ENCODE peak calls at places on chromosomes 1 and 21, in six cellular contexts. M is IMR-90, I is neuronal stem cell, D is mesenchymal stem cell, X is H1, Z is trophoblast cell. U is an unnamed sample.

GRCh38 chr1:211328084-211328694 is 1.6 kb downstream of the TRAF5 start:
- DNase-seq in X (no peak), M (no peak), I (no peak), D (no peak), Z (no peak), U (no peak)

GRCh38 chr1:1399187-1399869 is at the start of gene CCNL2:
- DNase-seq in D (peak), Z (peak), M (peak), X (peak), I (peak), U (peak)

GRCh38 chr1:23554481-23555224 is 4.6 kb downstream of the ID3 start:
- DNase-seq in D (peak), Z (peak), I (peak), M (peak), X (no peak), U (peak)

GRCh38 chr1:230308821-230309220 is 117.3 kb downstream of the PGBD5 start:
- DNase-seq in Z (no peak), X (no peak), M (no peak), D (no peak), I (no peak), U (no peak)

GRCh38 chr21:41207401-41208388 is 39.7 kb downstream of the BACE2 start:
- DNase-seq in Z (no peak), I (no peak), X (no peak), M (peak), D (no peak), U (no peak)

GRCh38 chr21:45592208-45592619 is 50.0 kb upstream of the SLC19A1 start:
- DNase-seq in D (no peak), I (no peak), M (no peak), Z (peak), X (no peak), U (no peak)

GRCh38 chr1:224785622-224786021 is 143.9 kb upstream of the DNAH14 start:
- DNase-seq in M (no peak), I (no peak), X (no peak), Z (no peak), D (no peak), U (no peak)

GRCh38 chr1:69305621-69306020 is 262.1 kb upstream of the LRRC7 start:
- DNase-seq in I (no peak), D (no peak), Z (peak), X (no peak), M (no peak), U (peak)

GRCh38 chr1:213070399-213070798 is 19.4 kb downstream of the RPS6KC1 start:
- DNase-seq in Z (no peak), X (no peak), D (peak), M (peak), I (no peak), U (no peak)

GRCh38 chr1:54542120-54542961 is 5.7 kb upstream of the ACOT11 start:
- DNase-seq in M (peak), I (peak), Z (peak), D (peak), X (peak), U (peak)

GRCh38 chr1:98053471-98054366 is 132.9 kb upstream of the DPYD start:
- DNase-seq in M (peak), I (peak), X (peak), D (peak), Z (peak), U (peak)

GRCh38 chr1:112509005-112509659 is 367 bp downstream of the WNT2B start:
- DNase-seq in Z (peak), X (no peak), I (no peak), D (peak), M (no peak), U (peak)

GRCh38 chr1:150164224-150164623 is 14.5 kb downstream of the PLEKHO1 start:
- DNase-seq in X (no peak), Z (no peak), M (no peak), D (no peak), I (no peak), U (no peak)

GRCh38 chr21:36027352-36027751 is 33.0 kb downstream of the SETD4 start:
- DNase-seq in I (no peak), D (peak), X (no peak), Z (no peak), M (peak), U (no peak)

GRCh38 chr1:70945676-70946075 is 101.9 kb downstream of the PTGER3 start:
- DNase-seq in I (no peak), M (no peak), D (no peak), X (no peak), Z (peak), U (no peak)

GRCh38 chr1:25246600-25247023 is 642 bp downstream of the RSRP1 start:
- DNase-seq in D (peak), I (no peak), M (no peak), Z (no peak), X (no peak), U (peak)

GRCh38 chr1:230222678-230223077 is 155.6 kb downstream of the GALNT2 start:
- DNase-seq in Z (no peak), D (no peak), I (no peak), X (no peak), M (no peak), U (no peak)

GRCh38 chr1:210912752-210913151 is 221.2 kb downstream of the KCNH1 start:
- DNase-seq in D (no peak), X (no peak), M (no peak), Z (no peak), I (no peak), U (no peak)

GRCh38 chr1:34781071-34781843 is at the start of gene GJB3:
- DNase-seq in I (no peak), Z (peak), X (no peak), M (no peak), D (no peak), U (peak)

GRCh38 chr1:6016191-6016865 is 24.1 kb upstream of the NPHP4 start:
- DNase-seq in Z (no peak), D (no peak), X (no peak), I (no peak), M (peak), U (no peak)

GRCh38 chr1:184755226-184756065 is 788 bp upstream of the EDEM3 start:
- DNase-seq in D (no peak), M (no peak), X (no peak), Z (peak), I (no peak), U (no peak)

GRCh38 chr1:28718601-28719331 is 18.0 kb upstream of the YTHDF2 start:
- DNase-seq in M (peak), I (no peak), Z (no peak), X (no peak), D (peak), U (peak)

GRCh38 chr1:3998086-3998485 is 98.0 kb upstream of the C1orf174 start:
- DNase-seq in X (no peak), I (no peak), D (no peak), M (no peak), Z (peak), U (peak)

DNA sequence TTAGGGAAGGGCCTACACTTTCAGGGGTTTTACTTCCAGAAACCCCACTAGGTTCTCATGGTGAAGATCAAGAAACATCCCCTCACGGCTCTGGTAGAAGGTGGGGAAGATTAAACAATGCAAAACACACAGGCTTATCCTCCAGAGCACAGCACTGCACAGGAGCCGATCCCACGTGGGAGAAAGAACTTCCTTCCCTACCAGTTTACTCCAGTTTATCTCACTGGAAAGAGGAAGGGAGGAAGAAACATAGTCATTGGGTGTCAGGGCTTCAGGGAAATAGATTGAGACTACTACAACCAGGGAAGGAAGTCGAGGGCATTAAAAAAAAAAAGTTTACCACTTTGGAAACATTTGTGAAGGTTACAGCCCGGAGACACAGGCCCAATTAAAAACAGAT is 164.4 kb downstream of the NTPCR start:
- DNase-seq in D (no peak), Z (peak), M (no peak), X (no peak), I (no peak), U (peak)
- H2BK5ac ChIP-seq in D (peak), Z (peak), M (no peak), X (peak), I (no peak), U (peak)

GRCh38 chr1:168408531-168409242 is 128.0 kb downstream of the TBX19 start:
- DNase-seq in X (no peak), Z (peak), M (peak), D (peak), I (no peak), U (peak)

GRCh38 chr1:168405931-168406330 is 125.3 kb downstream of the TBX19 start:
- DNase-seq in I (no peak), M (no peak), Z (no peak), X (no peak), D (no peak), U (no peak)

GRCh38 chr1:168410464-168410863 is 129.8 kb downstream of the TBX19 start:
- DNase-seq in Z (no peak), I (no peak), M (no peak), X (no peak), D (no peak), U (no peak)

DNA sequence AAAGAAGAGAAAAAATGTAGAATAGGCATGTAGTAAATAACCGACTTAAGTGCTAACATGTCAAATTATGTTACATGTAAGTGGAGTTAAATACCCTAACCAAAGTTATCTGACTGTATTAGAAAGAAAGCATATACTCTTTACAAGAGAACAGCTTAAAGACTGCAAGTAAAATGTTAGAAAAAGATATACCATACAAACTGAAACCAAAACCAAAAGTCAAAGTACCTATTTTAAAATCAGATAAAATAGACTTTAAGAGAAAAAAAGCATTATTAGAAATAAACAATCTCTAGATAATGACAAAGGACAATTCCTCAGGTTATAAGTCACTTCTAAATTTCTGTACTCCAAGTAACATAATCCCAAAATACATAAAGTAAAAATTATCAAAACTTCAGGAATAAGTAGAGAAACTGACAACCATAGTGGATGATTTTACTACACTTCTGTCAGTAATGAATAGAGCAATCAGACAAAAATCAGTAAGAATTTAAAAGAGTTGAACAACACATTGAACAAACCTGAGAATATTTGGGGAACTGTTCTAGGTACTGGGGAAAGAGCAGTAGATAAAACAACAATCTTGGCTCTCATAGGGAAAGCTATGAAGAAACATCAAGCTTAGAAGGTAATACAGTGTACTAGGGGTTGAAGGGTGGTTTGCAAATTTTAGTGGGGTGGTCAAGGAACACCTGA is 127.3 kb downstream of the TBX19 start:
- DNase-seq in Z (no peak), X (no peak), I (no peak), D (no peak), M (no peak), U (no peak)
- H3K4me3 ChIP-seq in Z (no peak), X (no peak), I (no peak), D (no peak), M (no peak), U (no peak)

GRCh38 chr1:154972213-154972516 is 1.6 kb upstream of the SHC1 start:
- DNase-seq in M (no peak), Z (peak), X (no peak), D (no peak), I (no peak), U (no peak)
- H2BK5ac ChIP-seq in M (peak), Z (peak), X (peak), D (peak), I (no peak), U (peak)

GRCh38 chr1:203117611-203118575 is 9.6 kb upstream of the ADORA1 start:
- DNase-seq in Z (peak), X (peak), D (peak), I (peak), M (peak), U (peak)
- H3K4me3 ChIP-seq in Z (no peak), X (peak), D (peak), I (no peak), M (no peak), U (no peak)

DNA sequence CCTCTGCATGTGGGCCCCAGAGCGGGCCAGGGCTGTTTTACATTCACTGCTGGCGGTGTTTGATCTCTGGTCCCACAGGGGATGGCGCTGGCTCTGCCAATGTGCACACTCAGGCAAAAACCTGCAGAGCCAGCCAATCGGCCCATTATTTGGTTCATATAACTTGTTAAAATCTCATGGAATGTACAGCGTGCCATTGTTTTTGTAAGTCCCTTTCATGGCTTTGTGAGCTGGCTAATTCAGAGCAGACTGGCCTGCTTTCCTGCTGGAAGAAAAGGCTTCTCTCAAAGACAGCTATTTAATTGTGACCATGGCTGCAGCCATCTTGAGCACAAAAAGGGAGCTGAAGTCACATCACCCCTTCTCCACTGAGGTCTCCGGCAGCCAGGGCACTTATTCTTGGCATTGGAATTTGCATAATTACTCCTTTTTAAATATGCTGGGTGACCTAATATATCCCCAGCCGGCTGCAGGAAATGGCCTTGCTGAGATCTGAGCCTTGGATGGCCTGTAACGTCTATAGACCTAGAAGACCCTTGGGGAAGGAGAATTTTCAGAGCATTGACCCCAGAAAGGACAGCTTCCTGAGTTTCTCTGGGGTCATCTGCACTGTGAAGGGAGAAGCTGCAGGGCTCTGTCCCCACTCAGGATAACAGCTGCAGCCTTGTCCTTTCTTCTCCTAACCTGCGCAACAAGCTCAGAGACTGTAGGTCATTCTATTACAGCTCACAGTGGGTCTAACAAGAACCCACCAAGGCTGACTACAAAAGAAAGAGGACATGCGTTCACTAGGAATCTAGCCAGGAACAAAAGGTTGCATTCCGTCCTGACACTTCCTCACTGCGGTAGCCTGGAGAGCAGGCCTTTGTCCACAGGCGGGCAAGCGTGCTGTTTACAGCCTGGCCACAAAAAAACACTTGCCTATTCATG is 45.8 kb downstream of the BCAR3 start:
- DNase-seq in I (peak), D (no peak), Z (peak), M (no peak), X (peak), U (peak)
- H2BK5ac ChIP-seq in I (no peak), D (no peak), Z (peak), M (no peak), X (peak), U (peak)

DNA sequence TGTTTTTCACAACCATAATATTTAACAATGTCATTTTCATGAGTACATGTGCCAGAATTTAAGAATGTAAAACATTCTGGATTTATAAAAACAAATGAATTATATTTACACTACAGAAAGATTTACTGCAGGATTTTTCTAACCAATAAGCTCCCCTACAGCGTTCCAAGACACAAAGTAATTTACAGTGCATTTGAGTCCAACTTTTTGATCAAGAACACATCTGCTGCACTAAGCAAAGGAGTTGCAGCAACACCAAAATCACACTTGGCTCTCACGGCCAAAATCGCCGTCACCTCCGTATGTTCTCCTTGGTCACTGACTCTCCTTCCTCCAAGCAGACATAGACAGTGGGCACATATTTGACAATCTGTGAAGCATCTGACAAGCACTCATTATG is 7.7 kb downstream of the VPS26C start:
- DNase-seq in M (peak), D (no peak), I (no peak), X (no peak), Z (no peak), U (no peak)
- H3K4me3 ChIP-seq in M (no peak), D (no peak), I (no peak), X (no peak), Z (no peak), U (no peak)

DNA sequence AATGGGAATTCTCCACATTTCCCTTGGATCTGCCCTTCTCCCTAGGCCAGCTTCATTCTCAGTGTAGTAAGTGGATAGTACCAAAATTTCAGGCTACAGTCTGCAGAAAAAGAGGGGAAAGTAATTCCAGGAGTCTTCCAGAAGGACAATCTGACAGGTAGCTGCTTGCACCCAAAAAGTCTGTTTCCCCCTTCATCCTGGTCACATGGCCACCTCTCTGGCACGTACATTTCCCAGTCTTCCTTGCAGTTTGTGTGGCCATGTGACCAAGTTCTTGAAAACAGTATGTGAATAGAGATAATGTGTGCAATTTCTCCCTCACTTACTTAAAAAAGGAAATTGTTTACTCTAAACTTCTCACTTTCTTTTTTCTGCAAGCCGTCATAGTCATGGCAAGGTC is 14.6 kb upstream of the FMO4 start:
- DNase-seq in X (no peak), M (no peak), D (no peak), Z (no peak), I (no peak), U (no peak)
- H2BK5ac ChIP-seq in X (peak), M (no peak), D (no peak), Z (no peak), I (no peak), U (no peak)

GRCh38 chr1:218815076-218815475 is 358.6 kb upstream of the LYPLAL1 start:
- DNase-seq in M (no peak), X (no peak), Z (no peak), I (no peak), D (no peak), U (no peak)
- H3K4me3 ChIP-seq in M (no peak), X (no peak), Z (no peak), I (no peak), D (no peak), U (no peak)

U was measured in mesendoderm.